ENCODE peak calls at places on chromosomes 12 and 14, in eight cellular contexts. One of them, this sample, is unnamed.

GRCh38 chr12:49110191-49111155 is at the start of gene LMBR1L:
- DNase-seq in endothelial cell: peak; percentile 88
- DNase-seq in A673: peak; percentile 99
- DNase-seq in lung: peak; percentile 97
- DNase-seq in Peyer's patch: peak; percentile 99
- DNase-seq in heart left ventricle: peak; percentile 98
- DNase-seq in RWPE1: peak; percentile 100
- DNase-seq in left lung: peak; percentile 97
- DNase-seq in this sample: peak; percentile 95

GRCh38 chr14:100538566-100539318 is 48.5 kb downstream of the BEGAIN start:
- DNase-seq in endothelial cell: no peak
- DNase-seq in A673: no peak
- DNase-seq in lung: no peak
- DNase-seq in Peyer's patch: peak; percentile 46
- DNase-seq in heart left ventricle: peak; percentile 20
- DNase-seq in RWPE1: no peak
- DNase-seq in left lung: peak; percentile 29
- DNase-seq in this sample: no peak

GRCh38 chr12:66647034-66647691 is 31.7 kb downstream of the GRIP1 start:
- DNase-seq in endothelial cell: no peak
- DNase-seq in A673: no peak
- DNase-seq in lung: no peak
- DNase-seq in Peyer's patch: no peak
- DNase-seq in heart left ventricle: no peak
- DNase-seq in RWPE1: peak; percentile 77
- DNase-seq in left lung: no peak
- DNase-seq in this sample: peak; percentile 28

GRCh38 chr12:109589691-109590245 is 16.2 kb downstream of the MVK start:
- DNase-seq in endothelial cell: no peak
- DNase-seq in A673: no peak
- DNase-seq in lung: no peak
- DNase-seq in Peyer's patch: no peak
- DNase-seq in heart left ventricle: no peak
- DNase-seq in RWPE1: no peak
- DNase-seq in left lung: no peak
- DNase-seq in this sample: no peak

GRCh38 chr14:70706177-70706576 is 64.5 kb downstream of the TTC9 start:
- DNase-seq in endothelial cell: no peak
- DNase-seq in A673: no peak
- DNase-seq in lung: no peak
- DNase-seq in Peyer's patch: no peak
- DNase-seq in heart left ventricle: no peak
- DNase-seq in RWPE1: no peak
- DNase-seq in left lung: no peak
- DNase-seq in this sample: no peak

GRCh38 chr12:129310346-129310745 is 457.1 kb downstream of the GLT1D1 start:
- DNase-seq in endothelial cell: no peak
- DNase-seq in A673: no peak
- DNase-seq in lung: peak; percentile 29
- DNase-seq in Peyer's patch: no peak
- DNase-seq in heart left ventricle: no peak
- DNase-seq in RWPE1: no peak
- DNase-seq in left lung: no peak
- DNase-seq in this sample: no peak

GRCh38 chr14:79661762-79662161 is 549.5 kb downstream of the DIO2 start:
- DNase-seq in endothelial cell: no peak
- DNase-seq in A673: no peak
- DNase-seq in lung: no peak
- DNase-seq in Peyer's patch: no peak
- DNase-seq in heart left ventricle: no peak
- DNase-seq in RWPE1: no peak
- DNase-seq in left lung: no peak
- DNase-seq in this sample: no peak

GRCh38 chr12:45336762-45337596 is 121.1 kb downstream of the ANO6 start:
- DNase-seq in endothelial cell: no peak
- DNase-seq in A673: no peak
- DNase-seq in lung: no peak
- DNase-seq in Peyer's patch: no peak
- DNase-seq in heart left ventricle: no peak
- DNase-seq in RWPE1: no peak
- DNase-seq in left lung: no peak
- DNase-seq in this sample: peak; percentile 45

GRCh38 chr14:55845963-55846851 is 266.2 kb downstream of the KTN1 start:
- DNase-seq in endothelial cell: no peak
- DNase-seq in A673: peak; percentile 31
- DNase-seq in lung: no peak
- DNase-seq in Peyer's patch: no peak
- DNase-seq in heart left ventricle: no peak
- DNase-seq in RWPE1: no peak
- DNase-seq in left lung: no peak
- DNase-seq in this sample: no peak

GRCh38 chr12:92558806-92559205 is 144.0 kb upstream of the PLEKHG7 start:
- DNase-seq in endothelial cell: no peak
- DNase-seq in A673: no peak
- DNase-seq in lung: no peak
- DNase-seq in Peyer's patch: no peak
- DNase-seq in heart left ventricle: no peak
- DNase-seq in RWPE1: no peak
- DNase-seq in left lung: no peak
- DNase-seq in this sample: no peak

GRCh38 chr12:107990325-107990724 is 138.8 kb upstream of the WSCD2 start:
- DNase-seq in endothelial cell: peak; percentile 66
- DNase-seq in A673: peak; percentile 15
- DNase-seq in lung: no peak
- DNase-seq in Peyer's patch: peak; percentile 45
- DNase-seq in heart left ventricle: peak; percentile 23
- DNase-seq in RWPE1: no peak
- DNase-seq in left lung: no peak
- DNase-seq in this sample: no peak

GRCh38 chr12:93568091-93568490 is 4.4 kb upstream of the SOCS2 start:
- DNase-seq in endothelial cell: no peak
- DNase-seq in A673: no peak
- DNase-seq in lung: no peak
- DNase-seq in Peyer's patch: no peak
- DNase-seq in heart left ventricle: no peak
- DNase-seq in RWPE1: no peak
- DNase-seq in left lung: no peak
- DNase-seq in this sample: no peak

GRCh38 chr14:71117839-71118743 is 210.8 kb downstream of the PCNX1 start:
- DNase-seq in endothelial cell: no peak
- DNase-seq in A673: peak; percentile 66
- DNase-seq in lung: no peak
- DNase-seq in Peyer's patch: peak; percentile 66
- DNase-seq in heart left ventricle: no peak
- DNase-seq in RWPE1: peak; percentile 92
- DNase-seq in left lung: no peak
- DNase-seq in this sample: no peak

GRCh38 chr12:45637706-45638105 is 91.8 kb upstream of the ARID2 start:
- DNase-seq in endothelial cell: no peak
- DNase-seq in A673: no peak
- DNase-seq in lung: no peak
- DNase-seq in Peyer's patch: no peak
- DNase-seq in heart left ventricle: no peak
- DNase-seq in RWPE1: no peak
- DNase-seq in left lung: no peak
- DNase-seq in this sample: no peak

GRCh38 chr14:65709576-65709975 is 297.0 kb downstream of the FUT8 start:
- DNase-seq in endothelial cell: no peak
- DNase-seq in A673: no peak
- DNase-seq in lung: no peak
- DNase-seq in Peyer's patch: no peak
- DNase-seq in heart left ventricle: no peak
- DNase-seq in RWPE1: no peak
- DNase-seq in left lung: no peak
- DNase-seq in this sample: no peak

GRCh38 chr14:75429562-75429961 is 1.7 kb downstream of the JDP2 start:
- DNase-seq in endothelial cell: no peak
- DNase-seq in A673: no peak
- DNase-seq in lung: no peak
- DNase-seq in Peyer's patch: no peak
- DNase-seq in heart left ventricle: no peak
- DNase-seq in RWPE1: no peak
- DNase-seq in left lung: no peak
- DNase-seq in this sample: no peak

GRCh38 chr12:40889329-40889728 is 197.1 kb downstream of the CNTN1 start:
- DNase-seq in endothelial cell: no peak
- DNase-seq in A673: no peak
- DNase-seq in lung: no peak
- DNase-seq in Peyer's patch: no peak
- DNase-seq in heart left ventricle: no peak
- DNase-seq in RWPE1: no peak
- DNase-seq in left lung: no peak
- DNase-seq in this sample: no peak

GRCh38 chr12:4579305-4580097 is 17.5 kb downstream of the DYRK4 start:
- DNase-seq in endothelial cell: no peak
- DNase-seq in A673: peak; percentile 46
- DNase-seq in lung: no peak
- DNase-seq in Peyer's patch: peak; percentile 59
- DNase-seq in heart left ventricle: no peak
- DNase-seq in RWPE1: no peak
- DNase-seq in left lung: no peak
- DNase-seq in this sample: no peak

GRCh38 chr14:35844494-35844893 is 18.4 kb downstream of the BRMS1L start:
- DNase-seq in endothelial cell: no peak
- DNase-seq in A673: no peak
- DNase-seq in lung: no peak
- DNase-seq in Peyer's patch: no peak
- DNase-seq in heart left ventricle: no peak
- DNase-seq in RWPE1: no peak
- DNase-seq in left lung: no peak
- DNase-seq in this sample: no peak

GRCh38 chr12:86376052-86376451 is 119.9 kb upstream of the MGAT4C start:
- DNase-seq in endothelial cell: no peak
- DNase-seq in A673: peak; percentile 46
- DNase-seq in lung: no peak
- DNase-seq in Peyer's patch: no peak
- DNase-seq in heart left ventricle: peak; percentile 30
- DNase-seq in RWPE1: no peak
- DNase-seq in left lung: no peak
- DNase-seq in this sample: no peak

GRCh38 chr12:26513357-26514043 is 318.1 kb downstream of the SSPN start:
- DNase-seq in endothelial cell: no peak
- DNase-seq in A673: no peak
- DNase-seq in lung: no peak
- DNase-seq in Peyer's patch: no peak
- DNase-seq in heart left ventricle: no peak
- DNase-seq in RWPE1: no peak
- DNase-seq in left lung: no peak
- DNase-seq in this sample: no peak

GRCh38 chr12:26512213-26512612 is 316.8 kb downstream of the SSPN start:
- DNase-seq in endothelial cell: no peak
- DNase-seq in A673: no peak
- DNase-seq in lung: no peak
- DNase-seq in Peyer's patch: no peak
- DNase-seq in heart left ventricle: no peak
- DNase-seq in RWPE1: no peak
- DNase-seq in left lung: no peak
- DNase-seq in this sample: no peak

GRCh38 chr12:26520154-26520553 is 312.8 kb downstream of the ITPR2 start:
- DNase-seq in endothelial cell: peak; percentile 9
- DNase-seq in A673: peak; percentile 40
- DNase-seq in lung: no peak
- DNase-seq in Peyer's patch: no peak
- DNase-seq in heart left ventricle: no peak
- DNase-seq in RWPE1: no peak
- DNase-seq in left lung: no peak
- DNase-seq in this sample: no peak

GRCh38 chr12:26514364-26514763 is 318.6 kb downstream of the ITPR2 start:
- DNase-seq in endothelial cell: no peak
- DNase-seq in A673: no peak
- DNase-seq in lung: no peak
- DNase-seq in Peyer's patch: no peak
- DNase-seq in heart left ventricle: no peak
- DNase-seq in RWPE1: no peak
- DNase-seq in left lung: no peak
- DNase-seq in this sample: no peak
- TF ChIP-seq CTCF in endothelial cell: no peak
- TF ChIP-seq CTCF in A673: no peak
- TF ChIP-seq CTCF in lung: no peak
- TF ChIP-seq CTCF in Peyer's patch: no peak
- TF ChIP-seq CTCF in heart left ventricle: no peak
- TF ChIP-seq CTCF in RWPE1: no peak
- TF ChIP-seq CTCF in left lung: no peak
- TF ChIP-seq CTCF in this sample: no peak

DNA sequence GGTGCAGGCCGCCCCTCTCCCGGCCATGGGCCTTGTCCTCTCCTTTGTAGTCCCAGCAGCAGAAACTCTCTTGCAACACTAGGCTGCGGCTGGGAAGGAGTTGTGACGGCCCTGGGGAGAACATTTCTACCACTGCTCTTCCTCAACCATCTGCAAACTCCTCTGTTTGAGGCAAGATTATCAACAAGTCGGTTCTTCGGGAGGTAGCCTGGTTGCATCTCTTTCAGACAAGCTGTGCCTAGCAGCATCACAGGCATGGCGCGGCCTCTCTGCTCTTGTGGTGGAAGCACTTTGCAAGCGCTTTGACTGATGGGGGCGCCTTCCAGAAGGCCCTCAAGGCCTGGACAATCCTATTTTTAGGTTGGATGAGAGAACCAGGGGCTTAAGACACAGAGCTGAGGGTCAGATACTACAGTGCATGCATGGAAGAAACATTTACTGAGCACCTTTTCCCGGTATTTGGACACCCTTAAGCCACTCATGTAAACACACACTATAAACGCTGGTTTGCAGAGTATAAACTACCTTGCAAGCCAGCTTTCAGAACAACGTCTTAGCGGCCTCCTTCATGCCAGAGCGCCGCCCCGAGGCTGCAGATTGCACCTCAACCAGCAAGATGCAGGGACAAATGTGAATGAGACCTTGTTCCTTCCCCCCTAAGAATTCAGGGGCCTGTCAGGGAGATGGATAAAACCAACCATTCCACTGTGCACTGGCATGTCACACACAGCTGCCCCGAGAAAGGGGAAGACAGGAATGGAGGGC is 1.3 kb upstream of the PRIMA1 start:
- DNase-seq in endothelial cell: no peak
- DNase-seq in A673: no peak
- DNase-seq in lung: no peak
- DNase-seq in Peyer's patch: no peak
- DNase-seq in heart left ventricle: no peak
- DNase-seq in RWPE1: no peak
- DNase-seq in left lung: no peak
- DNase-seq in this sample: no peak
- TF ChIP-seq CTCF in endothelial cell: no peak
- TF ChIP-seq CTCF in A673: no peak
- TF ChIP-seq CTCF in lung: no peak
- TF ChIP-seq CTCF in Peyer's patch: no peak
- TF ChIP-seq CTCF in heart left ventricle: no peak
- TF ChIP-seq CTCF in RWPE1: no peak
- TF ChIP-seq CTCF in left lung: no peak
- TF ChIP-seq CTCF in this sample: no peak

GRCh38 chr14:61607570-61608244 is 87.6 kb upstream of the HIF1A start:
- DNase-seq in endothelial cell: peak; percentile 15
- DNase-seq in A673: peak; percentile 20
- DNase-seq in lung: no peak
- DNase-seq in Peyer's patch: no peak
- DNase-seq in heart left ventricle: no peak
- DNase-seq in RWPE1: no peak
- DNase-seq in left lung: no peak
- DNase-seq in this sample: no peak
- TF ChIP-seq CTCF in endothelial cell: no peak
- TF ChIP-seq CTCF in A673: peak; percentile 17
- TF ChIP-seq CTCF in lung: no peak
- TF ChIP-seq CTCF in Peyer's patch: no peak
- TF ChIP-seq CTCF in heart left ventricle: no peak
- TF ChIP-seq CTCF in RWPE1: no peak
- TF ChIP-seq CTCF in left lung: no peak
- TF ChIP-seq CTCF in this sample: no peak

GRCh38 chr12:32151081-32151480 is 44.4 kb downstream of the BICD1 start:
- DNase-seq in endothelial cell: no peak
- DNase-seq in A673: no peak
- DNase-seq in lung: no peak
- DNase-seq in Peyer's patch: no peak
- DNase-seq in heart left ventricle: no peak
- DNase-seq in RWPE1: no peak
- DNase-seq in left lung: no peak
- DNase-seq in this sample: no peak
- TF ChIP-seq CTCF in endothelial cell: no peak
- TF ChIP-seq CTCF in A673: no peak
- TF ChIP-seq CTCF in lung: no peak
- TF ChIP-seq CTCF in Peyer's patch: no peak
- TF ChIP-seq CTCF in heart left ventricle: no peak
- TF ChIP-seq CTCF in RWPE1: no peak
- TF ChIP-seq CTCF in left lung: no peak
- TF ChIP-seq CTCF in this sample: no peak